ENCODE peak calls at places on chromosome 13, in six cellular contexts. One of them, this sample, is unnamed.

GRCh38 chr13:99123101-99124045 is 77.3 kb upstream of the UBAC2 start:
- DNase-seq in foreskin fibroblast: peak
- DNase-seq in GM13976: no peak
- DNase-seq in mucosa of descending colon: no peak
- DNase-seq in uterus: no peak
- DNase-seq in Calu3: no peak
- DNase-seq in this sample: no peak

GRCh38 chr13:88376762-88377388 is 705.7 kb downstream of the SLITRK5 start:
- DNase-seq in foreskin fibroblast: no peak
- DNase-seq in Calu3: no peak
- DNase-seq in mucosa of descending colon: no peak
- DNase-seq in GM13976: no peak
- DNase-seq in uterus: no peak
- DNase-seq in this sample: no peak

GRCh38 chr13:33743438-33744368 is 74.2 kb upstream of the RFC3 start:
- DNase-seq in foreskin fibroblast: no peak
- DNase-seq in uterus: no peak
- DNase-seq in GM13976: peak
- DNase-seq in mucosa of descending colon: no peak
- DNase-seq in Calu3: no peak
- DNase-seq in this sample: no peak

GRCh38 chr13:77112961-77113360 is 86.0 kb upstream of the FBXL3 start:
- DNase-seq in foreskin fibroblast: no peak
- DNase-seq in uterus: no peak
- DNase-seq in GM13976: no peak
- DNase-seq in Calu3: no peak
- DNase-seq in mucosa of descending colon: no peak
- DNase-seq in this sample: no peak

GRCh38 chr13:29905845-29906244 is 55.4 kb upstream of the UBL3 start:
- DNase-seq in foreskin fibroblast: no peak
- DNase-seq in GM13976: no peak
- DNase-seq in mucosa of descending colon: peak
- DNase-seq in Calu3: peak
- DNase-seq in uterus: no peak
- DNase-seq in this sample: no peak

GRCh38 chr13:21361123-21361522 is 98.0 kb downstream of the ZDHHC20 start:
- DNase-seq in foreskin fibroblast: no peak
- DNase-seq in Calu3: no peak
- DNase-seq in mucosa of descending colon: no peak
- DNase-seq in uterus: no peak
- DNase-seq in GM13976: no peak
- DNase-seq in this sample: no peak

GRCh38 chr13:110199046-110199831 is 107.7 kb downstream of the COL4A1 start:
- DNase-seq in Calu3: no peak
- DNase-seq in mucosa of descending colon: no peak
- DNase-seq in foreskin fibroblast: no peak
- DNase-seq in uterus: no peak
- DNase-seq in GM13976: no peak
- DNase-seq in this sample: no peak

GRCh38 chr13:101218484-101218883 is 197.8 kb downstream of the NALCN start:
- DNase-seq in mucosa of descending colon: no peak
- DNase-seq in GM13976: no peak
- DNase-seq in foreskin fibroblast: peak
- DNase-seq in uterus: no peak
- DNase-seq in Calu3: no peak
- DNase-seq in this sample: no peak

GRCh38 chr13:79937311-79938243 is 403.3 kb downstream of the SPRY2 start:
- DNase-seq in uterus: no peak
- DNase-seq in GM13976: no peak
- DNase-seq in foreskin fibroblast: no peak
- DNase-seq in Calu3: no peak
- DNase-seq in mucosa of descending colon: no peak
- DNase-seq in this sample: no peak

GRCh38 chr13:110511509-110512181 is 49.9 kb downstream of the RAB20 start:
- DNase-seq in GM13976: no peak
- DNase-seq in Calu3: no peak
- DNase-seq in uterus: no peak
- DNase-seq in mucosa of descending colon: no peak
- DNase-seq in foreskin fibroblast: no peak
- DNase-seq in this sample: no peak

GRCh38 chr13:64266024-64266423 is 2850.4 kb upstream of the PCDH20 start:
- DNase-seq in mucosa of descending colon: no peak
- DNase-seq in uterus: no peak
- DNase-seq in GM13976: no peak
- DNase-seq in foreskin fibroblast: no peak
- DNase-seq in Calu3: no peak
- DNase-seq in this sample: no peak

GRCh38 chr13:35874704-35875103 is 256.5 kb downstream of the DCLK1 start:
- DNase-seq in uterus: no peak
- DNase-seq in mucosa of descending colon: no peak
- DNase-seq in GM13976: no peak
- DNase-seq in foreskin fibroblast: no peak
- DNase-seq in Calu3: no peak
- DNase-seq in this sample: no peak

GRCh38 chr13:86383561-86383960 is 584.3 kb upstream of the SLITRK6 start:
- DNase-seq in GM13976: no peak
- DNase-seq in foreskin fibroblast: no peak
- DNase-seq in Calu3: no peak
- DNase-seq in mucosa of descending colon: no peak
- DNase-seq in uterus: no peak
- DNase-seq in this sample: no peak

GRCh38 chr13:96551540-96551939 is 442.7 kb downstream of the OXGR1 start:
- DNase-seq in foreskin fibroblast: no peak
- DNase-seq in Calu3: no peak
- DNase-seq in uterus: no peak
- DNase-seq in GM13976: no peak
- DNase-seq in mucosa of descending colon: no peak
- DNase-seq in this sample: no peak

GRCh38 chr13:99740261-99740979 is 231.1 kb downstream of the ZIC5 start:
- DNase-seq in GM13976: no peak
- DNase-seq in uterus: no peak
- DNase-seq in foreskin fibroblast: peak
- DNase-seq in Calu3: no peak
- DNase-seq in mucosa of descending colon: no peak
- DNase-seq in this sample: no peak

GRCh38 chr13:30892966-30893365 is 13.1 kb upstream of the MEDAG start:
- DNase-seq in GM13976: no peak
- DNase-seq in Calu3: peak
- DNase-seq in foreskin fibroblast: no peak
- DNase-seq in mucosa of descending colon: no peak
- DNase-seq in uterus: peak
- DNase-seq in this sample: no peak

GRCh38 chr13:46595918-46596315 is 42.9 kb downstream of the LRCH1 start:
- DNase-seq in Calu3: no peak
- DNase-seq in foreskin fibroblast: no peak
- DNase-seq in uterus: no peak
- DNase-seq in mucosa of descending colon: no peak
- DNase-seq in GM13976: no peak
- DNase-seq in this sample: no peak

GRCh38 chr13:28147489-28147888 is 9.1 kb downstream of the PAN3 start:
- DNase-seq in mucosa of descending colon: no peak
- DNase-seq in Calu3: no peak
- DNase-seq in uterus: no peak
- DNase-seq in GM13976: no peak
- DNase-seq in foreskin fibroblast: peak
- DNase-seq in this sample: no peak

GRCh38 chr13:37490176-37490575 is 108.4 kb downstream of the POSTN start:
- DNase-seq in GM13976: no peak
- DNase-seq in mucosa of descending colon: no peak
- DNase-seq in Calu3: no peak
- DNase-seq in uterus: no peak
- DNase-seq in foreskin fibroblast: no peak
- DNase-seq in this sample: no peak

GRCh38 chr13:94345374-94346195 is 133.9 kb downstream of the DCT start:
- DNase-seq in uterus: no peak
- DNase-seq in mucosa of descending colon: no peak
- DNase-seq in GM13976: no peak
- DNase-seq in foreskin fibroblast: peak
- DNase-seq in Calu3: no peak
- DNase-seq in this sample: no peak

DNA sequence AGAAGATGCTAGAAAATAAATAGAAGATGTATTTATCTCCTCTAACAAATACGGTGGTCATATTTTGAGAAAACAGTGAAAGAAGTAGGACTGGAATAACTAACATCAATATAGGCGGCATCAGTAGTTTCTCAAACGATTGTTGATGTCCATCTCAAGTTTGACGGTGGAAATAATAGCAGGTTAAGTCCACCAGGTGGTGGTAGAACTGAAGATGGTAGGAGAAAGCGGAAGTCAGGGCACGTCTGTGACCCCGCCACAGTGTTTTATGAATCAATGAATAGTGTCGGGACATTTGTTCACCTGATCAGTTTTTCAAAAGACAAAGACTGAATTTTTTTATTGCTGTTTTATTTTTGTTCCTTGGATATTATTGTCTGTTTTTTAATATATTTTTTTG is 706.4 kb upstream of the SLC10A2 start:
- DNase-seq in GM13976: no peak
- DNase-seq in mucosa of descending colon: no peak
- DNase-seq in uterus: no peak
- DNase-seq in foreskin fibroblast: no peak
- DNase-seq in Calu3: no peak
- DNase-seq in this sample: no peak
- TF ChIP-seq CTCF in GM13976: no peak
- TF ChIP-seq CTCF in mucosa of descending colon: no peak
- TF ChIP-seq CTCF in uterus: no peak
- TF ChIP-seq CTCF in foreskin fibroblast: no peak
- TF ChIP-seq CTCF in Calu3: no peak
- TF ChIP-seq CTCF in this sample: no peak

DNA sequence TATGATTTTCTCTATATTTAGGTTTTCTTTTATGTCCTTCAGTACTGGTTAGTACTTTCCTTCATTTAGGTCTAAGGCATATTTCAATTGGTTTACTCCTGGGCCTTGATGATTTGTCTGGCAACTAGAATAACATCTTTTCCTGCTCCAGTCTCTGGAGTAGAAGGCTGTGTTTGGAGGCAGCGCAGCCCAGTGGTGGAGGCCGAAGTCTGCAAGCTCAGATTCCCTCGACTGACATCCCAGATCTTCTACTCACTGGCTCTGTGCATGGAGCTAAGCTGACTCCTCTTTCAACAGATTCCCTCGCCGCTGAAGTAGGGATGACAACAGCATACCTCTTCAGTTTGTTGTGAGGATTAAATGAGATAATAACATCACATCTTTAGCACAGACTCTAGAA is 141.0 kb downstream of the RAP2A start:
- DNase-seq in GM13976: peak
- DNase-seq in uterus: no peak
- DNase-seq in foreskin fibroblast: no peak
- DNase-seq in mucosa of descending colon: peak
- DNase-seq in Calu3: no peak
- DNase-seq in this sample: no peak
- TF ChIP-seq CTCF in GM13976: peak
- TF ChIP-seq CTCF in uterus: no peak
- TF ChIP-seq CTCF in foreskin fibroblast: peak
- TF ChIP-seq CTCF in mucosa of descending colon: no peak
- TF ChIP-seq CTCF in Calu3: no peak
- TF ChIP-seq CTCF in this sample: peak

GRCh38 chr13:50969691-50970090 is 60.1 kb downstream of the RNASEH2B start:
- DNase-seq in uterus: no peak
- DNase-seq in foreskin fibroblast: no peak
- DNase-seq in GM13976: no peak
- DNase-seq in mucosa of descending colon: no peak
- DNase-seq in Calu3: no peak
- DNase-seq in this sample: no peak
- TF ChIP-seq CTCF in uterus: no peak
- TF ChIP-seq CTCF in foreskin fibroblast: no peak
- TF ChIP-seq CTCF in GM13976: peak
- TF ChIP-seq CTCF in mucosa of descending colon: no peak
- TF ChIP-seq CTCF in Calu3: no peak
- TF ChIP-seq CTCF in this sample: no peak

GRCh38 chr13:52652980-52653303 is 306 bp downstream of the SUGT1 start:
- DNase-seq in GM13976: peak
- DNase-seq in mucosa of descending colon: no peak
- DNase-seq in foreskin fibroblast: no peak
- DNase-seq in Calu3: no peak
- DNase-seq in uterus: no peak
- DNase-seq in this sample: no peak
- TF ChIP-seq CTCF in GM13976: no peak
- TF ChIP-seq CTCF in mucosa of descending colon: peak
- TF ChIP-seq CTCF in foreskin fibroblast: no peak
- TF ChIP-seq CTCF in Calu3: peak
- TF ChIP-seq CTCF in uterus: no peak
- TF ChIP-seq CTCF in this sample: no peak

GRCh38 chr13:113624235-113624587 is 33.8 kb downstream of the ATP4B start:
- DNase-seq in GM13976: no peak
- DNase-seq in uterus: no peak
- DNase-seq in mucosa of descending colon: no peak
- DNase-seq in foreskin fibroblast: no peak
- DNase-seq in Calu3: no peak
- DNase-seq in this sample: no peak

GRCh38 chr13:113628291-113629270 is 29.4 kb downstream of the ATP4B start:
- DNase-seq in Calu3: no peak
- DNase-seq in GM13976: no peak
- DNase-seq in uterus: no peak
- DNase-seq in foreskin fibroblast: no peak
- DNase-seq in mucosa of descending colon: peak
- DNase-seq in this sample: no peak

GRCh38 chr13:113623491-113624234 is 34.3 kb downstream of the ATP4B start:
- DNase-seq in Calu3: no peak
- DNase-seq in foreskin fibroblast: peak
- DNase-seq in mucosa of descending colon: no peak
- DNase-seq in uterus: no peak
- DNase-seq in GM13976: no peak
- DNase-seq in this sample: no peak

GRCh38 chr13:113627136-113627535 is 30.9 kb downstream of the ATP4B start:
- DNase-seq in foreskin fibroblast: no peak
- DNase-seq in uterus: no peak
- DNase-seq in GM13976: no peak
- DNase-seq in mucosa of descending colon: no peak
- DNase-seq in Calu3: no peak
- DNase-seq in this sample: no peak

DNA sequence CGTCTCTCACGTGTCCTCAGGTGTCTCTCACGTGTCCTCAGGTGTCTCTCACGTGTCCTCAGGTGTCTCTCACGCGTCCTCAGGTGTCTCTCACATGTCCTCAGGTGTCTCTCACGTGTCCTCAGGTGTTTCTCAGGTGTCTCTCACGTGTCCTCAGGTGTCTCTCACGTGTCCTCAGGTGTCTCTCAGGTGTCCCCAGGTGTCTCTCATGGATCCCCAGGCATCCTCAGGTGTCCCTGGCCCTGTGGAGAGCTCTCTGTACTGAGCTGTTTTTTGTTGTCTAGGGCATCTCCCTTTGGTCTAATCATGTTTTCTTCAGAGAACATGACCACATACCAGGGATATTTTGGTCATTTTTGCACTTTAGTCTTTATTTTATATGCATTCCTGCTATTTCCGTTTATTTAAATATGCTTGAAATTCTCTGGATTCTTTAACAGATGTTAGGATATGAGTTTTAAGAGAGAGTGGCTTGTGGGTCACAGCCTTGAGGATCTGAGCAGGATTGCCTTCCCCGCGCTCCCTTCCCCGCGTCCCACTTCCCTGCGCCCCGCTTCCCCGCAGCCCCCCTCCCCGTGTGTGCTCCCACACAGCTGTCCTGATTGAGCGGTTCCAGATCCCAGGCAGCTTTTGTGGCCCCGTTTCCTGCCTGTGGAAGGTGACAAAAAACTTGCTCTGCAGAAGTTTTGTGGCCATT is 31.9 kb downstream of the ATP4B start:
- DNase-seq in foreskin fibroblast: peak
- DNase-seq in mucosa of descending colon: no peak
- DNase-seq in Calu3: no peak
- DNase-seq in uterus: no peak
- DNase-seq in GM13976: no peak
- DNase-seq in this sample: no peak
- TF ChIP-seq CTCF in foreskin fibroblast: no peak
- TF ChIP-seq CTCF in mucosa of descending colon: no peak
- TF ChIP-seq CTCF in Calu3: no peak
- TF ChIP-seq CTCF in uterus: no peak
- TF ChIP-seq CTCF in GM13976: no peak
- TF ChIP-seq CTCF in this sample: no peak